ENCODE peak calls at places on chromosomes 7 and 10, in eight cellular contexts. U is left ventricle myocardium inferior; K is CD4-positive, alpha-beta memory T cell; O is uterus; C is neuronal stem cell; I is pancreas; P is IMR-90; R is neural progenitor cell. N is an unnamed sample.

GRCh38 chr7:121447939-121448338 is 51.8 kb upstream of the FAM3C start:
- DNase-seq in U (no peak), K (no peak), O (no peak), C (no peak), I (no peak), P (no peak), R (peak; percentile 28), N (no peak)

GRCh38 chr10:108690530-108690929 is 1232.8 kb downstream of the XPNPEP1 start:
- DNase-seq in U (no peak), K (no peak), O (no peak), C (no peak), I (no peak), P (no peak), R (no peak), N (no peak)

GRCh38 chr10:132653721-132654120 is 116.1 kb downstream of the INPP5A start:
- DNase-seq in U (no peak), K (no peak), O (no peak), C (no peak), I (no peak), P (no peak), R (no peak), N (peak; percentile 24)

GRCh38 chr7:124246262-124246863 is 213.5 kb upstream of the TMEM229A start:
- DNase-seq in U (no peak), K (no peak), O (no peak), C (no peak), I (no peak), P (peak; percentile 38), R (no peak), N (no peak)

GRCh38 chr10:69045441-69046300 is 42.2 kb upstream of the SRGN start:
- DNase-seq in U (no peak), K (peak; percentile 54), O (no peak), C (no peak), I (no peak), P (peak; percentile 62), R (no peak), N (no peak)

GRCh38 chr7:92949748-92950147 is 113.4 kb upstream of the CDK6 start:
- DNase-seq in U (no peak), K (no peak), O (no peak), C (no peak), I (no peak), P (no peak), R (no peak), N (no peak)

GRCh38 chr7:150357277-150357676 is 11.3 kb upstream of the REPIN1 start:
- DNase-seq in U (no peak), K (peak; percentile 52), O (no peak), C (no peak), I (no peak), P (no peak), R (peak; percentile 1), N (no peak)

GRCh38 chr10:80784695-80785094 is 247.0 kb downstream of the SH2D4B start:
- DNase-seq in U (no peak), K (no peak), O (no peak), C (no peak), I (no peak), P (no peak), R (no peak), N (no peak)

GRCh38 chr7:13742126-13742525 is 247.3 kb downstream of the ETV1 start:
- DNase-seq in U (no peak), K (no peak), O (no peak), C (no peak), I (no peak), P (peak; percentile 28), R (no peak), N (no peak)

GRCh38 chr7:2470204-2471021 is 5.8 kb downstream of the GRIFIN start:
- DNase-seq in U (no peak), K (no peak), O (no peak), C (no peak), I (no peak), P (no peak), R (no peak), N (no peak)

GRCh38 chr7:18520450-18521235 is 25.1 kb downstream of the HDAC9 start:
- DNase-seq in U (no peak), K (no peak), O (no peak), C (no peak), I (no peak), P (peak; percentile 83), R (no peak), N (no peak)

GRCh38 chr10:6239213-6239991 is 36.7 kb downstream of the PFKFB3 start:
- DNase-seq in U (no peak), K (no peak), O (peak; percentile 77), C (no peak), I (no peak), P (peak; percentile 99), R (no peak), N (no peak)

GRCh38 chr7:32905175-32905662 is 13.7 kb upstream of the KBTBD2 start:
- DNase-seq in U (no peak), K (peak; percentile 81), O (peak; percentile 47), C (peak; percentile 52), I (peak; percentile 41), P (peak; percentile 66), R (peak; percentile 73), N (no peak)

GRCh38 chr7:21076579-21076978 is 289.9 kb upstream of the SP8 start:
- DNase-seq in U (no peak), K (no peak), O (no peak), C (no peak), I (no peak), P (no peak), R (no peak), N (no peak)

GRCh38 chr7:93977551-93977950 is 26.6 kb downstream of the BET1 start:
- DNase-seq in U (no peak), K (no peak), O (no peak), C (no peak), I (no peak), P (no peak), R (no peak), N (no peak)

GRCh38 chr7:24975172-24975571 is 4.8 kb downstream of the OSBPL3 start:
- DNase-seq in U (no peak), K (no peak), O (no peak), C (no peak), I (no peak), P (no peak), R (no peak), N (no peak)
- H3K4me1 ChIP-seq in U (peaks cover 29% of the 10 kb centered on the region), K (peaks cover 79% of the 10 kb centered on the region), O (no peaks in the 10 kb centered on the region), C (peaks cover 8% of the 10 kb centered on the region), I (no peaks in the 10 kb centered on the region), P (peaks cover 26% of the 10 kb centered on the region), R (peaks cover 3% of the 10 kb centered on the region), N (no peaks in the 10 kb centered on the region)

DNA sequence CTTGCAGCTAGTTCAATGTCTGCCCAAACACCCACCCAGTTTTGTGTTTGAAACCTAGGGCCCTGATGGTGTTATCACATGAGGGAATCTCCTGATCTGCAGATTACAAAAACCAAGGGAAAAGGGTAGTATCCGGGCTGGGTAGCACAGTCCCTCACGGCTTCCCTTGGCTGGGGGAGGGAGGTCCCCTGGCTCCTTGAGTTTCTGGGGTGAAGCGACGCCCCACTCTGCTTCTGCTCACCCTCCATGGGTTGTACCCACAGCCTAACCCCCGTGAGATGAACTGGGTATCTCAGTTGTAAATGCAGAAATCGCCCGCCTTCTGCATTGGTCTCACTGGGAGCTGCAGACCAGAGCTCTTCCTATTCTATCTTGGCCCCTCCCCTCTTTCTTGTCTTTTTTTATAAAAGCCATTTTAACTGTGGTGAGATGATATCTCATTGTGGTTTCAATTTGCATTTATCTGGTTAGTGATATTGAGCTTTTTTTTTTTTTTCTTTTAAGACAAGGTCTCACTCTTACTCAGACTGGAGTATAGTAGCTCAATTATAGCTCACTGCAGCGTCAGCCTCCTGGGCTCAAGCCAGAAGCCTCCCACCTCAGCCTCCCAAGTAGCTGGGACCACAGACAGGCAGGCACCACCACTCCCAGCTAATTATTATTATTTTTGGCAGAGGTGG is 87.8 kb downstream of the ABCC2 start:
- DNase-seq in U (no peak), K (peak; percentile 71), O (no peak), C (no peak), I (no peak), P (no peak), R (no peak), N (no peak)
- H3K27ac ChIP-seq in U (no peak overlapping the region), K (no peak overlapping the region), O (no peak overlapping the region), C (no peak overlapping the region), I (no peak overlapping the region), P (no peak overlapping the region), R (no peak overlapping the region), N (no peak overlapping the region)

DNA sequence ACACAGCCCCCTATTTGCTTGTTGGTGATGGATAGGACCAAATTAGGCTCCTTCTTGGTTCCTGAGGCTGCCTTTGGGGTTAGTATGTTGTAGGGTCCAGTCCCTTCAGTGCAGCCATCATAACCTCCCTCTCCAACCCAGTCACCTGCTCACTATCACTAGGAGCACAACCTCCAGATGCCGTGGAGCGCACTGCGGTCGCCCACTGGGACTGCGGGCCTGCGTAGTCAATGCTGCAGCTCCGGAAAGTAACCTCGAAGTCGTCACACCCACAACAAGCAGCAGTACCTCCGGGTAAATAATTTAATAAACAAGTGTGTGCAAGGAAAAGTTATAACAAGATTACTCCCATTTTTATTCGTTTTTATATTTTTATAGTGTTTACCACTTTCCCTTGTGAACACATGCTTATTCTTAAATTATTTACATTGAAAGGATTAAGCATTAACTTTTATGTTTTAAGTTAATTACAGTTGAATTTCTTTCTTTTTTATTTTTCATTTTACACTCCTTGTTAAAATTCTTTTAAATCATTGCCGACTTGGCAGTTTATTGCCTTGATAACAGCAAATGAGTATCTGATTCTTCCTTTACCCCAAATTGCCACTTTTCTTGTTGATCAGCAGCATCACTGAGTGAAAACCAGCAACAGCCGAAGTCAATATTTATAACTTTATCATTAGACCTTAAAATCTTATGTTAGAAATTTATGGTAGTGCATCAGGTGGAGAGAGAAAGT is 399.5 kb upstream of the LRGUK start:
- DNase-seq in U (no peak), K (no peak), O (no peak), C (no peak), I (no peak), P (no peak), R (no peak), N (no peak)
- H3K36me3 ChIP-seq in U (no peaks in the 10 kb centered on the region), K (no peaks in the 10 kb centered on the region), O (no peaks in the 10 kb centered on the region), C (no peaks in the 10 kb centered on the region), I (no peaks in the 10 kb centered on the region), P (no peaks in the 10 kb centered on the region), R (no peaks in the 10 kb centered on the region), N (no peaks in the 10 kb centered on the region)

GRCh38 chr10:79182763-79183467 is 114.1 kb downstream of the ZMIZ1 start:
- DNase-seq in U (no peak), K (no peak), O (peak; percentile 70), C (no peak), I (peak; percentile 42), P (no peak), R (no peak), N (no peak)

GRCh38 chr10:79181227-79181626 is 112.5 kb downstream of the ZMIZ1 start:
- DNase-seq in U (no peak), K (no peak), O (no peak), C (no peak), I (no peak), P (no peak), R (no peak), N (no peak)

GRCh38 chr10:79183468-79183865 is 114.7 kb downstream of the ZMIZ1 start:
- DNase-seq in U (no peak), K (no peak), O (no peak), C (no peak), I (no peak), P (no peak), R (no peak), N (no peak)

GRCh38 chr10:79181680-79182079 is 112.9 kb downstream of the ZMIZ1 start:
- DNase-seq in U (no peak), K (no peak), O (no peak), C (no peak), I (no peak), P (no peak), R (peak; percentile 39), N (no peak)

DNA sequence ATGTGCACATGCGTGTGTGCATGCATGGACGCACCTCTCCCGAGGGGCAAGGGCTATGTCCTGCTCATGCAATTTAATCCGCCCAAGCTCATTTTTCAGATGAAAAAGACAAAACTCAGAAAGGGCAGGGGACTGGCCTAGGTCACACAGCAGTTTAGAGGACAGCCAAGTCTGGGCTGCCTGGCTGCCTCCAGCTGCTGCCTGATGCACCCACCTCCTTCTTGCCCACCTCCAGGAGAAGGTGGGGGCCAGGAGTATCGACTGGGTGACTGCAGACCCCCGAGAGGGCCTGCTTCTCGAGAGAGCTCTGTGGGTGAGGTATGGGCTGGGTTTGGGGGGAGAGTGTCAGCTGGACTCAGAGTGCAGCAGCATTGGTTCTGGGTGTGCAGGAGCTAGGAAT is 113.4 kb downstream of the ZMIZ1 start:
- DNase-seq in U (no peak), K (no peak), O (no peak), C (no peak), I (no peak), P (no peak), R (no peak), N (no peak)
- H3K4me1 ChIP-seq in U (peaks cover 100% of the 10 kb centered on the region), K (no peaks in the 10 kb centered on the region), O (peaks cover 46% of the 10 kb centered on the region), C (peaks cover 86% of the 10 kb centered on the region), I (peaks cover 32% of the 10 kb centered on the region), P (peaks cover 72% of the 10 kb centered on the region), R (peaks cover 63% of the 10 kb centered on the region), N (no peaks in the 10 kb centered on the region)

N was measured in aorta.